ENCODE peak calls at places on chromosomes 3 and 15, in nine cellular contexts. One of them, this sample, is unnamed.

GRCh38 chr3:99780749-99781148 is 36.9 kb upstream of the CMSS1 start:
- DNase-seq in renal cortical epithelial cell: peak
- DNase-seq in activated T-helper 1 cell treated with Interleukin-2 at 50 U/mL for 16 hours: no peak
- DNase-seq in astrocyte: peak
- DNase-seq in BE2C: no peak
- DNase-seq in H54: no peak
- DNase-seq in RPMI8226: no peak
- DNase-seq in GM18507: no peak
- DNase-seq in omental fat pad: no peak
- DNase-seq in this sample: no peak

GRCh38 chr15:41656188-41656587 is 4.0 kb upstream of the MGA start:
- DNase-seq in renal cortical epithelial cell: peak
- DNase-seq in activated T-helper 1 cell treated with Interleukin-2 at 50 U/mL for 16 hours: no peak
- DNase-seq in astrocyte: peak
- DNase-seq in BE2C: no peak
- DNase-seq in H54: no peak
- DNase-seq in RPMI8226: no peak
- DNase-seq in GM18507: no peak
- DNase-seq in omental fat pad: no peak
- DNase-seq in this sample: no peak

GRCh38 chr15:89809093-89809786 is 5.4 kb downstream of the ANPEP start:
- DNase-seq in renal cortical epithelial cell: no peak
- DNase-seq in activated T-helper 1 cell treated with Interleukin-2 at 50 U/mL for 16 hours: no peak
- DNase-seq in astrocyte: no peak
- DNase-seq in BE2C: no peak
- DNase-seq in H54: no peak
- DNase-seq in RPMI8226: no peak
- DNase-seq in GM18507: no peak
- DNase-seq in omental fat pad: no peak
- DNase-seq in this sample: no peak

GRCh38 chr15:77266708-77267387 is 153.1 kb downstream of the PEAK1 start:
- DNase-seq in renal cortical epithelial cell: peak
- DNase-seq in activated T-helper 1 cell treated with Interleukin-2 at 50 U/mL for 16 hours: no peak
- DNase-seq in astrocyte: peak
- DNase-seq in BE2C: no peak
- DNase-seq in H54: peak
- DNase-seq in RPMI8226: no peak
- DNase-seq in GM18507: no peak
- DNase-seq in omental fat pad: no peak
- DNase-seq in this sample: no peak

GRCh38 chr15:34314491-34314890 is 23.1 kb downstream of the SLC12A6 start:
- DNase-seq in renal cortical epithelial cell: no peak
- DNase-seq in activated T-helper 1 cell treated with Interleukin-2 at 50 U/mL for 16 hours: no peak
- DNase-seq in astrocyte: no peak
- DNase-seq in BE2C: no peak
- DNase-seq in H54: no peak
- DNase-seq in RPMI8226: no peak
- DNase-seq in GM18507: no peak
- DNase-seq in omental fat pad: no peak
- DNase-seq in this sample: no peak

GRCh38 chr3:32850226-32850625 is 32.4 kb downstream of the TRIM71 start:
- DNase-seq in renal cortical epithelial cell: peak
- DNase-seq in activated T-helper 1 cell treated with Interleukin-2 at 50 U/mL for 16 hours: no peak
- DNase-seq in astrocyte: no peak
- DNase-seq in BE2C: no peak
- DNase-seq in H54: no peak
- DNase-seq in RPMI8226: no peak
- DNase-seq in GM18507: no peak
- DNase-seq in omental fat pad: no peak
- DNase-seq in this sample: no peak

GRCh38 chr3:30181546-30181945 is 424.9 kb upstream of the TGFBR2 start:
- DNase-seq in renal cortical epithelial cell: no peak
- DNase-seq in activated T-helper 1 cell treated with Interleukin-2 at 50 U/mL for 16 hours: no peak
- DNase-seq in astrocyte: no peak
- DNase-seq in BE2C: no peak
- DNase-seq in H54: no peak
- DNase-seq in RPMI8226: no peak
- DNase-seq in GM18507: no peak
- DNase-seq in omental fat pad: no peak
- DNase-seq in this sample: no peak

GRCh38 chr3:113521981-113522380 is 7.0 kb upstream of the SPICE1 start:
- DNase-seq in renal cortical epithelial cell: no peak
- DNase-seq in activated T-helper 1 cell treated with Interleukin-2 at 50 U/mL for 16 hours: no peak
- DNase-seq in astrocyte: no peak
- DNase-seq in BE2C: no peak
- DNase-seq in H54: no peak
- DNase-seq in RPMI8226: no peak
- DNase-seq in GM18507: no peak
- DNase-seq in omental fat pad: no peak
- DNase-seq in this sample: no peak

GRCh38 chr3:194986208-194987043 is 284.5 kb downstream of the XXYLT1 start:
- DNase-seq in renal cortical epithelial cell: peak
- DNase-seq in activated T-helper 1 cell treated with Interleukin-2 at 50 U/mL for 16 hours: no peak
- DNase-seq in astrocyte: no peak
- DNase-seq in BE2C: no peak
- DNase-seq in H54: no peak
- DNase-seq in RPMI8226: no peak
- DNase-seq in GM18507: no peak
- DNase-seq in omental fat pad: no peak
- DNase-seq in this sample: no peak

GRCh38 chr3:36633060-36633459 is 131.3 kb downstream of the DCLK3 start:
- DNase-seq in renal cortical epithelial cell: no peak
- DNase-seq in activated T-helper 1 cell treated with Interleukin-2 at 50 U/mL for 16 hours: no peak
- DNase-seq in astrocyte: no peak
- DNase-seq in BE2C: no peak
- DNase-seq in H54: no peak
- DNase-seq in RPMI8226: no peak
- DNase-seq in GM18507: no peak
- DNase-seq in omental fat pad: no peak
- DNase-seq in this sample: no peak

GRCh38 chr15:74159773-74160172 is 13.7 kb upstream of the ISLR start:
- DNase-seq in renal cortical epithelial cell: no peak
- DNase-seq in activated T-helper 1 cell treated with Interleukin-2 at 50 U/mL for 16 hours: no peak
- DNase-seq in astrocyte: no peak
- DNase-seq in BE2C: no peak
- DNase-seq in H54: no peak
- DNase-seq in RPMI8226: no peak
- DNase-seq in GM18507: no peak
- DNase-seq in omental fat pad: no peak
- DNase-seq in this sample: no peak

GRCh38 chr3:194382196-194382891 is 12.8 kb upstream of the LRRC15 start:
- DNase-seq in renal cortical epithelial cell: no peak
- DNase-seq in activated T-helper 1 cell treated with Interleukin-2 at 50 U/mL for 16 hours: no peak
- DNase-seq in astrocyte: no peak
- DNase-seq in BE2C: no peak
- DNase-seq in H54: no peak
- DNase-seq in RPMI8226: no peak
- DNase-seq in GM18507: no peak
- DNase-seq in omental fat pad: no peak
- DNase-seq in this sample: peak

GRCh38 chr3:63927623-63928280 is 15.6 kb upstream of the SCAANT1 start:
- DNase-seq in renal cortical epithelial cell: no peak
- DNase-seq in activated T-helper 1 cell treated with Interleukin-2 at 50 U/mL for 16 hours: no peak
- DNase-seq in astrocyte: no peak
- DNase-seq in BE2C: no peak
- DNase-seq in H54: no peak
- DNase-seq in RPMI8226: no peak
- DNase-seq in GM18507: no peak
- DNase-seq in omental fat pad: no peak
- DNase-seq in this sample: no peak

This sample was measured in 8988T.